ENCODE peak calls at places on chromosomes 6 and 20, in four cellular contexts. G, I, D and T are unnamed samples.

GRCh38 chr6:168272379-168273011 is 47.1 kb downstream of the DACT2 start:
- DNase-seq in D (no peak), I (no peak), G (peak), T (no peak)

GRCh38 chr6:89999154-89999553 is 104.9 kb downstream of the GJA10 start:
- DNase-seq in I (peak), D (peak), G (peak), T (peak)

GRCh38 chr20:46990017-46990810 is 95.6 kb downstream of the EYA2 start:
- DNase-seq in I (peak), G (no peak), D (peak), T (peak)

GRCh38 chr6:158038291-158039177 is 56.9 kb downstream of the SYNJ2 start:
- DNase-seq in D (no peak), I (no peak), G (no peak), T (no peak)

GRCh38 chr6:149563203-149563927 is 2.8 kb upstream of the GINM1 start:
- DNase-seq in G (peak), I (no peak), D (no peak), T (peak)

GRCh38 chr6:17115251-17116089 is 13.6 kb downstream of the STMND1 start:
- DNase-seq in D (no peak), G (peak), I (no peak), T (peak)

GRCh38 chr6:133128191-133128590 is 113.0 kb upstream of the EYA4 start:
- DNase-seq in I (no peak), D (no peak), G (peak), T (no peak)

GRCh38 chr6:37956711-37957110 is 137.2 kb downstream of the ZFAND3 start:
- DNase-seq in D (no peak), G (peak), I (no peak), T (no peak)

GRCh38 chr6:112311950-112312547 is 35.1 kb upstream of the RFPL4B start:
- DNase-seq in G (peak), D (no peak), I (no peak), T (no peak)

GRCh38 chr6:114579486-114579885 is 236.7 kb upstream of the HS3ST5 start:
- DNase-seq in D (no peak), I (no peak), G (no peak), T (no peak)

GRCh38 chr6:114580882-114581281 is 238.1 kb upstream of the HS3ST5 start:
- DNase-seq in D (no peak), G (no peak), I (no peak), T (no peak)

GRCh38 chr6:114581293-114581692 is 238.5 kb upstream of the HS3ST5 start:
- DNase-seq in G (no peak), I (no peak), D (no peak), T (no peak)

DNA sequence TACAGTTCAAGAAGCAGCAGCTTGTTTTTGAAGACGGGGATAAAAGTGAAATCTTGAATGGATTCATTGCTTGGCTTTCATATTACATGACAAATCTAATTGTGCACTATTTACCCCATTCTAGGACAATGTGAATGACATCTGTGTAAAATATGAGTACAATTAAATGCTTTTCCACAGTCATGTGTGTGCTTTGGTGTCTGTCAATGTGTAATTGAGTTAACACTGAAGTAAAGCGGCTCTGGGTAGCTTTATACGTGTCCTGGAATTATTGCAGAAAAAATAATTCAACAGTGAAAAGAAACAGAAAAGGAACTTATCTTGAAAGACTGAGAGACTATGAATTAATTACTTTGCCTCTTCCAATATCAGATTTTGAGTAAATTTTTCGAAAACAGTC is 233.5 kb upstream of the HS3ST5 start:
- DNase-seq in D (no peak), G (no peak), I (no peak), T (no peak)
- TF ChIP-seq CTCF in D (no peak), G (no peak), I (no peak), T (no peak)

DNA sequence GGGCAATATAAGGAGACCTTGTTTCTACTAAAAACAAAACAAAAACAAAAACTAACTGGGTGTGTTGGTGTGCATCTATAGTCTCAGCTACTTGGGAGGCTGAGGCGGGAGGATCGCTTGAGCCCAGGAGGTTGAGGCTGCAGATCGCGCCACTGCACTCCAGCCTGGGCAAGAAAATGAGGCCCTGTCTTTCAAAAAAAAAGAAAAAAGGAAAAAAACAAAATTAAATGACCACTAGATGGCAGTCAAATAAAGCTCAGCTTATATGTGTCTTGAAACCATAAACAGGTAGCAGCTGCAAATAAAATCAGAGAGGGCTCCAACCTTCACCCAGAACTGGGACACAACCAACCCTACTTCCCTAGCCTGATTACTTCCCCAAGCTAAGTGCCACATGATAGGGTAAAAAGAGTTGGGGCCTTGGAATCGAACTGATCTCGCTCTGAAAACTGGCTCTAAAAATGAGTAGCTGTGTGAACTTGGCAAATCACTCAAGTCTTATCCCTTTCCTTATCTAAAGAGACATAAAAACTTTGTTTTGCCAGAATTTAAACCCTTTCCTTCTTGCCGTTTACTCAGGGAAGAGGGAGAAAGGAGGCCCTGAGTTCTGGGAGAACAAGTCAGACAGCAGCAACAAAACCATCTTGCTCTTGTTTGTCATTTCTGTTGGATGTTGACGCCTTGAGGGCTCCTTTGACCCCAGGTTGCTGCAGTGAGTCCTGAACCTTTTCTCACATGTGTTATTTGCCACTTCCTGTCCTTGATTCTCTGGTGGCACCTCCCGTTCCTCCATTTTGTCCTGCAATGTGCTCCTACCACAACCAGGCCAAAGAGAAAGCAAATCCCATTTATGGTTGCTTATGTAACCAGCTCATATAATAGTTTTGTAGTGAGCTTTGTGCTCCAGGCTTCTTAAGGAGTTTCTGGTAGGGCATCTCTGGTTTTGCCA is 66.9 kb upstream of the ADGRF4 start:
- DNase-seq in D (no peak), I (peak), G (peak), T (peak)
- TF ChIP-seq CTCF in D (peak), I (peak), G (peak), T (peak)

GRCh38 chr20:21796059-21796458 is 90.6 kb downstream of the PAX1 start:
- DNase-seq in G (no peak), I (no peak), D (no peak), T (no peak)
- TF ChIP-seq CTCF in G (no peak), I (no peak), D (no peak), T (peak)

GRCh38 chr6:31114970-31115849 is 610 bp downstream of the PSORS1C1 start:
- DNase-seq in D (no peak), I (no peak), G (peak), T (peak)
- TF ChIP-seq CTCF in D (no peak), I (no peak), G (peak), T (peak)